ENCODE peak calls at places on chromosomes 5 and 9, in nine cellular contexts. K is HCT116, G is breast epithelium, M is IMR-90, H is tibial nerve, R is esophagus squamous epithelium, W is uterus, D is prostate gland, N is adrenal gland. C is an unnamed sample.

GRCh38 chr9:127179633-127180401 is 57.4 kb upstream of the ANGPTL2 start:
- DNase-seq in R (no peak), D (no peak), H (no peak), W (peak; percentile 12), G (peak; percentile 17), K (no peak), M (no peak), N (no peak), C (no peak)

GRCh38 chr9:70470050-70471015 is 55.9 kb upstream of the KLF9 start:
- DNase-seq in D (no peak), K (no peak), M (no peak), R (no peak), H (no peak), N (peak; percentile 67), W (no peak), G (no peak), C (peak; percentile 33)

GRCh38 chr5:57650360-57651069 is 167.9 kb upstream of the ACTBL2 start:
- DNase-seq in G (no peak), H (no peak), M (peak; percentile 53), W (no peak), R (no peak), K (peak; percentile 57), N (peak; percentile 62), D (peak; percentile 8), C (peak; percentile 17)

GRCh38 chr5:169012471-169012870 is 288.5 kb downstream of the SLIT3 start:
- DNase-seq in M (no peak), K (no peak), N (no peak), H (no peak), G (no peak), W (no peak), D (no peak), R (no peak), C (no peak)

GRCh38 chr9:36193049-36193448 is 2.3 kb downstream of the CLTA start:
- DNase-seq in N (no peak), W (no peak), D (no peak), R (no peak), M (peak; percentile 17), G (no peak), K (no peak), H (no peak), C (no peak)

GRCh38 chr5:122561209-122561608 is 213.7 kb upstream of the SNX2 start:
- DNase-seq in R (no peak), K (no peak), D (no peak), W (no peak), G (no peak), H (no peak), N (no peak), M (no peak), C (no peak)

GRCh38 chr9:96006961-96007360 is 131.5 kb downstream of the ERCC6L2 start:
- DNase-seq in G (no peak), N (no peak), D (no peak), H (no peak), W (no peak), M (peak; percentile 84), R (no peak), K (no peak), C (no peak)

GRCh38 chr5:170362102-170362501 is 27.1 kb downstream of the KCNMB1 start:
- DNase-seq in W (no peak), M (no peak), G (no peak), D (no peak), H (no peak), K (no peak), N (peak; percentile 39), R (no peak), C (no peak)

GRCh38 chr5:138662599-138662998 is 87.4 kb upstream of the HSPA9 start:
- DNase-seq in D (no peak), N (no peak), K (no peak), W (no peak), G (no peak), M (no peak), R (no peak), H (no peak), C (no peak)

GRCh38 chr5:90134892-90135291 is 274.7 kb downstream of the CETN3 start:
- DNase-seq in M (peak; percentile 31), W (peak; percentile 87), H (peak; percentile 19), N (peak; percentile 90), D (no peak), R (no peak), G (no peak), K (no peak), C (no peak)

DNA sequence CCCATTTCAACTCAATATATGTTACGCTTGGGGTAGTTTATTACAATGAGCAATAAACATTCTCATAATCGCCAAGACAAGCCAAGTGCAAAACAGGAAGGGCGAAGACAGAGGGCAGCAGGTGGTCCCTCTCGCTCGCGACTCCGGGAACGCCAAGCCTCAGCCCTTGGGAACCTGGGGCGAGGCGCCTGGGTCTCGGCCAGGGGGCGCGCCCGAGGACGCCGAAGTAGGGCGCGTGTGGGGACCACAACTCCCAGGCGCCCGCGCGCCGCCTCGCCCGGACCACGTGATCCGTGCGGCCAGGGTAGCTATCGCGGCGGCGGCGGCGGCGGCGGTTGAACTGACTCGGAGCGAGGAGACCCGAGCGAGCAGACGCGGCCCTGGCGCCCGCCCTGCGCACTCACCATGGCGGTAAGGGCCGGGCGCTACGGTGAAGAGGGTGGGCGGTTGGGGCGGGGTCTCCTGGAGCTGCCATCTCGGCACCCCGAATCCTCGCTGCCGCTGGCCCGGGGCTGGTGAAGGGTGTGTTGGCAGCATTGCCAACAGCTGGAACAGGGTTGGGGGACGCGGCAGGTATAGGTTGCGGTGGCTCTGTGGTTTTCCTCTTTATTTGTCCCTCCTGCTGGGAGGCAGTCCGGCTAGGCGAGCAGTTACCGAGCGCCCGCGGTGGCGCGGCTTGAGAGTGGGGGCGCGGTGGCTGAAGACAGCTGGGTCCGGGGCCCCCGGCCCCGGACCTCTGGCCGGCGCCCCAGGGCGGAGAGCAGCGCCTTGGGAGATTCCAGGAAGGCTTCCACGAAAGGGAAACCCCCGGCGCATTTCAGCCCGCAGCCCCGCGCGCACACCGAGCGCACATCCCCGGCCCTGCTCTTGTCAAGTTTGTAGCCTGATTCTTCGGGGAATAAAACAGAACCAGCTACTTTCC is at the start of gene SLC31A2:
- DNase-seq in N (peak; percentile 89), R (peak; percentile 72), H (peak; percentile 79), W (peak; percentile 84), G (peak; percentile 82), K (peak; percentile 68), M (peak; percentile 72), D (peak; percentile 82), C (peak; percentile 92)
- TF ChIP-seq POLR2A in N (peak; percentile 91), R (peak; percentile 64), H (no peak), W (peak; percentile 65), G (no peak), K (no peak), M (peak; percentile 59), D (peak; percentile 76), C (peak; percentile 81)

GRCh38 chr5:530001-530400 is 5.8 kb upstream of the SLC9A3 start:
- DNase-seq in M (no peak), N (no peak), H (no peak), D (no peak), G (no peak), W (no peak), K (no peak), R (no peak), C (no peak)

GRCh38 chr5:530556-530955 is 6.3 kb upstream of the SLC9A3 start:
- DNase-seq in H (no peak), N (no peak), D (no peak), W (no peak), M (no peak), R (no peak), K (no peak), G (no peak), C (no peak)

GRCh38 chr5:531749-532315 is 7.6 kb upstream of the SLC9A3 start:
- DNase-seq in W (no peak), D (no peak), K (no peak), G (no peak), N (no peak), M (no peak), H (no peak), R (no peak), C (no peak)

GRCh38 chr5:532521-533242 is 8.4 kb upstream of the SLC9A3 start:
- DNase-seq in W (no peak), R (no peak), K (no peak), N (no peak), M (no peak), H (no peak), G (no peak), D (no peak), C (no peak)

GRCh38 chr5:531101-531748 is 7.0 kb upstream of the SLC9A3 start:
- DNase-seq in H (no peak), D (no peak), M (no peak), K (no peak), W (no peak), R (no peak), G (no peak), N (no peak), C (peak; percentile 88)
- H3K27me3 ChIP-seq in H (no peaks in the 10 kb centered on the region), D (peaks cover 44% of the 10 kb centered on the region), M (peaks cover 73% of the 10 kb centered on the region), K (peaks cover 15% of the 10 kb centered on the region), W (peaks cover 18% of the 10 kb centered on the region), R (peaks cover 7% of the 10 kb centered on the region), G (peaks cover 92% of the 10 kb centered on the region), N (peaks cover 78% of the 10 kb centered on the region), C (peaks cover 11% of the 10 kb centered on the region)

GRCh38 chr5:34491251-34491620 is 164.9 kb upstream of the RAI14 start:
- DNase-seq in K (no peak), D (no peak), N (no peak), G (no peak), R (no peak), H (no peak), M (peak; percentile 44), W (no peak), C (no peak)
- H3K4me3 ChIP-seq in K (no peak overlapping the region), D (no peak overlapping the region), N (no peak overlapping the region), G (no peak overlapping the region), R (no peak overlapping the region), H (no peak overlapping the region), M (no peak overlapping the region), W (no peak overlapping the region), C (no peak overlapping the region)

GRCh38 chr5:40733842-40734563 is 21.8 kb downstream of the TTC33 start:
- DNase-seq in H (no peak), M (no peak), W (no peak), R (no peak), G (no peak), D (no peak), K (no peak), N (no peak), C (no peak)
- TF ChIP-seq POLR2A in H (no peak), M (no peak), W (no peak), R (no peak), G (no peak), D (no peak), K (no peak), N (no peak), C (no peak)